ENCODE peak calls at places on chromosome 11, in nine cellular contexts. N is heart left ventricle; R is Panc1; Z is tibial artery; B is tibial nerve; F is endodermal cell; Q is psoas muscle; Y is fibroblast of lung; O is effector memory CD4-positive, alpha-beta T cell. E is an unnamed sample.
A peak's percentile ranks its signal among the peaks of the same experiment; 100 is the strongest.

GRCh38 chr11:76131142-76131541 is 75.2 kb downstream of the WNT11 start:
- DNase-seq in N (no peak), R (no peak), Z (no peak), B (no peak), F (no peak), Q (no peak), Y (no peak), O (no peak), E (no peak)

GRCh38 chr11:47856186-47856585 is 8.0 kb upstream of the NUP160 start:
- DNase-seq in N (no peak), R (no peak), Z (no peak), B (no peak), F (no peak), Q (no peak), Y (peak; percentile 40), O (no peak), E (no peak)

GRCh38 chr11:88555018-88555828 is 217.7 kb upstream of the CTSC start:
- DNase-seq in N (no peak), R (peak; percentile 93), Z (no peak), B (peak; percentile 74), F (no peak), Q (no peak), Y (peak; percentile 100), O (no peak), E (no peak)

GRCh38 chr11:64762916-64763803 is 3.4 kb upstream of the PYGM start:
- DNase-seq in N (no peak), R (no peak), Z (peak; percentile 63), B (no peak), F (peak; percentile 83), Q (peak; percentile 47), Y (peak; percentile 83), O (no peak), E (no peak)

GRCh38 chr11:67213251-67213650 is 53.0 kb upstream of the GRK2 start:
- DNase-seq in N (no peak), R (no peak), Z (no peak), B (no peak), F (no peak), Q (no peak), Y (no peak), O (no peak), E (no peak)

GRCh38 chr11:128893578-128894295 is 2.6 kb downstream of the KCNJ5 start:
- DNase-seq in N (peak; percentile 58), R (no peak), Z (no peak), B (no peak), F (no peak), Q (no peak), Y (no peak), O (no peak), E (no peak)

GRCh38 chr11:92296138-92296515 is 71.5 kb downstream of the FAT3 start:
- DNase-seq in N (no peak), R (no peak), Z (no peak), B (no peak), F (no peak), Q (no peak), Y (peak; percentile 91), O (no peak), E (no peak)

GRCh38 chr11:110311783-110312578 is 15.6 kb upstream of the RDX start:
- DNase-seq in N (no peak), R (no peak), Z (no peak), B (no peak), F (no peak), Q (no peak), Y (peak; percentile 74), O (no peak), E (no peak)

GRCh38 chr11:133951484-133952198 is 5.1 kb downstream of the IGSF9B start:
- DNase-seq in N (no peak), R (no peak), Z (peak; percentile 90), B (no peak), F (peak; percentile 82), Q (no peak), Y (peak; percentile 63), O (no peak), E (no peak)

GRCh38 chr11:60069471-60069870 is 13.0 kb downstream of the MS4A3 start:
- DNase-seq in N (no peak), R (no peak), Z (no peak), B (no peak), F (no peak), Q (no peak), Y (no peak), O (no peak), E (no peak)

GRCh38 chr11:11265320-11265719 is 87.7 kb downstream of the CSNK2A3 start:
- DNase-seq in N (no peak), R (no peak), Z (no peak), B (no peak), F (peak; percentile 40), Q (no peak), Y (no peak), O (no peak), E (no peak)

GRCh38 chr11:12674571-12674935 is 332 bp downstream of the TEAD1 start:
- DNase-seq in N (peak; percentile 47), R (no peak), Z (no peak), B (no peak), F (no peak), Q (peak; percentile 48), Y (no peak), O (no peak), E (no peak)

GRCh38 chr11:67600324-67601029 is 6.3 kb upstream of the NDUFV1 start:
- DNase-seq in N (no peak), R (no peak), Z (no peak), B (no peak), F (no peak), Q (no peak), Y (no peak), O (no peak), E (no peak)

GRCh38 chr11:48055292-48056132 is 75.2 kb downstream of the PTPRJ start:
- DNase-seq in N (no peak), R (no peak), Z (no peak), B (no peak), F (no peak), Q (no peak), Y (peak; percentile 92), O (peak; percentile 38), E (no peak)

GRCh38 chr11:12818333-12819015 is 144.3 kb downstream of the TEAD1 start:
- DNase-seq in N (peak; percentile 77), R (no peak), Z (no peak), B (no peak), F (no peak), Q (no peak), Y (peak; percentile 93), O (no peak), E (no peak)

GRCh38 chr11:11857769-11858168 is 16.0 kb downstream of the USP47 start:
- DNase-seq in N (no peak), R (no peak), Z (no peak), B (no peak), F (no peak), Q (no peak), Y (no peak), O (no peak), E (no peak)

GRCh38 chr11:60842688-60843605 is 1.0 kb downstream of the CCDC86 start:
- DNase-seq in N (no peak), R (no peak), Z (no peak), B (no peak), F (no peak), Q (no peak), Y (no peak), O (no peak), E (no peak)

GRCh38 chr11:133934599-133935550 is 21.9 kb downstream of the IGSF9B start:
- DNase-seq in N (peak; percentile 76), R (no peak), Z (no peak), B (peak; percentile 32), F (peak; percentile 66), Q (no peak), Y (peak; percentile 96), O (no peak), E (no peak)

GRCh38 chr11:88886796-88887195 is 179.0 kb downstream of the GRM5 start:
- DNase-seq in N (no peak), R (peak; percentile 51), Z (no peak), B (no peak), F (peak; percentile 75), Q (no peak), Y (no peak), O (no peak), E (no peak)

GRCh38 chr11:134248910-134249480 is 4.2 kb downstream of the THYN1 start:
- DNase-seq in N (no peak), R (no peak), Z (no peak), B (no peak), F (no peak), Q (no peak), Y (no peak), O (no peak), E (no peak)

GRCh38 chr11:36512016-36512415 is 1.9 kb upstream of the TRAF6 start:
- DNase-seq in N (no peak), R (no peak), Z (no peak), B (no peak), F (no peak), Q (no peak), Y (no peak), O (no peak), E (no peak)
- H3K4me3 ChIP-seq in N (no peak overlapping the region), R (no peak overlapping the region), Z (no peak overlapping the region), B (no peak overlapping the region), F (no peak overlapping the region), Q (no peak overlapping the region), Y (no peak overlapping the region), O (no peak overlapping the region), E (no peak overlapping the region)

DNA sequence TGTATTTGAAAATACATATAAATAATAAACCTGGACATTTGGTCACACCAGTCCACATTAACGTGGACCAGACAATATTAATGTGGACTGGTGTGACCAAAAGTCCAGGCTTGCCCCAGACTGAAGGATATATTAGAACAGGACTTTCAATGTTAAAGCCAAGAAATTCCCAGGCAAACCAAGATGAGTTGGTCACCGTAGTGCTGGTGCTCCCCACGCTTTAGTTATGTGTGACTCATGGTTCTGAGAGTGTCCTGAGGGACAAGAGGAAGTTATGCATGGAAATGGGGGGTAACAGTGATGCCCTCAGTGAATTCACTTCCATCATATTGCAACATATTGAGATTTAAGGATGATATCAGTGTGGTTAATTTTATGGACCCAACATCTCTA is 31.4 kb downstream of the POU2AF1 start:
- DNase-seq in N (no peak), R (no peak), Z (no peak), B (no peak), F (peak; percentile 8), Q (no peak), Y (peak; percentile 46), O (no peak), E (no peak)
- H3K27ac ChIP-seq in N (no peak overlapping the region), R (no peak overlapping the region), Z (no peak overlapping the region), B (no peak overlapping the region), F (no peak overlapping the region), Q (no peak overlapping the region), Y (no peak overlapping the region), O (no peak overlapping the region), E (no peak overlapping the region)

DNA sequence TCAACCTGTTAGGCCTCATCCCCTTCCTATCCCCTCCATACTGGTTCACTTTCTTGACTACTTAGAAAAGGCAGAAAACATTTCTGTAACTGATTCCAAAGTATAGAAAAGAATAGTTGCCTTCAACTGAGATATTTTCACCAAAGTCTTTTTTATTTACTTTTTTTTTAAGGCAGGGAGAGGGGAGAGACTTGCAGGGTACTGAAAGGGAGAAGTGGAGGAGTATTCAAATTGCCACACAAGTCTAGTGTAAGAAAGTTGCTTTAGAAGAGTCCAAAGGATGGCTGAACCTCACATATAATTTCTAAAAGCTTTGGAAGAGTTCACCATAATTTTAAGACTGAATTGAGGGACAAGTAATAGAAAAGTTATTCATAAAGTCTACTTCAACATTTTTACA is 6.3 kb downstream of the PHF21A start:
- DNase-seq in N (no peak), R (no peak), Z (no peak), B (no peak), F (no peak), Q (no peak), Y (no peak), O (no peak), E (no peak)
- H3K4me1 ChIP-seq in N (peaks cover 56% of the 10 kb centered on the region), R (peaks cover 39% of the 10 kb centered on the region), Z (peaks cover 55% of the 10 kb centered on the region), B (peaks cover 18% of the 10 kb centered on the region), F (no peaks in the 10 kb centered on the region), Q (peaks cover 59% of the 10 kb centered on the region), Y (peaks cover 2% of the 10 kb centered on the region), O (peaks cover 20% of the 10 kb centered on the region), E (peaks cover 7% of the 10 kb centered on the region)

GRCh38 chr11:115379528-115379927 is 124.7 kb downstream of the CADM1 start:
- DNase-seq in N (no peak), R (no peak), Z (no peak), B (no peak), F (no peak), Q (no peak), Y (no peak), O (no peak), E (no peak)
- H3K4me3 ChIP-seq in N (no peak overlapping the region), R (no peak overlapping the region), Z (no peak overlapping the region), B (no peak overlapping the region), F (no peak overlapping the region), Q (no peak overlapping the region), Y (no peak overlapping the region), O (no peak overlapping the region), E (no peak overlapping the region)

E was measured in aorta.